ENCODE peak calls at places on chromosome 16, in four cellular contexts. U, T, Y and G are unnamed samples.

GRCh38 chr16:17404903-17405691 is 65.7 kb downstream of the XYLT1 start:
- DNase-seq in T (no peak), U (no peak), Y (no peak), G (no peak)

GRCh38 chr16:73329363-73330306 is 281.7 kb upstream of the ZFHX3 start:
- DNase-seq in T (no peak), Y (no peak), U (no peak), G (no peak)

GRCh38 chr16:47493358-47494337 is 32.5 kb downstream of the PHKB start:
- DNase-seq in T (no peak), U (no peak), Y (no peak), G (no peak)

GRCh38 chr16:69127966-69128510 is 4.3 kb downstream of the CHTF8 start:
- DNase-seq in U (no peak), Y (no peak), T (no peak), G (no peak)

GRCh38 chr16:1481906-1482835 is 6.6 kb downstream of the PTX4 start:
- DNase-seq in U (no peak), Y (peak; percentile 79), T (no peak), G (no peak)

GRCh38 chr16:84922351-84923135 is 88.8 kb downstream of the ZDHHC7 start:
- DNase-seq in Y (no peak), U (no peak), T (no peak), G (no peak)

GRCh38 chr16:8885674-8886592 is 3.8 kb downstream of the LITAFD start:
- DNase-seq in Y (peak; percentile 79), U (no peak), T (no peak), G (no peak)

GRCh38 chr16:54938351-54939346 is 8.0 kb downstream of the IRX5 start:
- DNase-seq in Y (no peak), U (no peak), T (peak; percentile 29), G (no peak)

GRCh38 chr16:85720319-85720637 is 30.6 kb downstream of the C16orf74 start:
- DNase-seq in U (no peak), Y (peak; percentile 88), T (no peak), G (no peak)